ENCODE peak calls at places on chromosomes 16 and 17, in seven cellular contexts. C is left ventricle myocardium inferior, A is tibial artery, P is gastrocnemius medialis, G is cardiac muscle cell, W is right atrium auricular region, N is SK-N-SH. V is an unnamed sample. For H3K36me3, the result is how much of the 10 kb centered on the place peaks cover.

GRCh38 chr17:37305406-37305905 is 70.3 kb upstream of the C17orf78 start:
- DNase-seq in C (no peak), A (no peak), P (no peak), G (no peak), W (no peak), N (no peak), V (no peak)

GRCh38 chr17:73548620-73549311 is 95.5 kb downstream of the SDK2 start:
- DNase-seq in C (no peak), A (no peak), P (no peak), G (no peak), W (no peak), N (no peak), V (no peak)

GRCh38 chr16:51306116-51306515 is 155.0 kb upstream of the SALL1 start:
- DNase-seq in C (no peak), A (no peak), P (no peak), G (no peak), W (no peak), N (no peak), V (no peak)

GRCh38 chr16:86664518-86665318 is 86.4 kb downstream of the FOXL1 start:
- DNase-seq in C (no peak), A (peak), P (peak), G (peak), W (no peak), N (no peak), V (no peak)

GRCh38 chr16:11386054-11386680 is 40.9 kb downstream of the RMI2 start:
- DNase-seq in C (no peak), A (peak), P (no peak), G (no peak), W (no peak), N (no peak), V (no peak)

GRCh38 chr17:2050246-2050866 is 4.5 kb upstream of the HIC1 start:
- DNase-seq in C (peak), A (no peak), P (peak), G (peak), W (no peak), N (peak), V (peak)

GRCh38 chr17:63436523-63437110 is 9.5 kb downstream of the CYB561 start:
- DNase-seq in C (no peak), A (no peak), P (no peak), G (peak), W (no peak), N (peak), V (no peak)

GRCh38 chr16:67514382-67514828 is 14.2 kb upstream of the RIPOR1 start:
- DNase-seq in C (peak), A (peak), P (peak), G (peak), W (peak), N (peak), V (peak)

GRCh38 chr17:7705269-7706255 is 560 bp downstream of the EFNB3 start:
- DNase-seq in C (no peak), A (no peak), P (no peak), G (no peak), W (no peak), N (peak), V (no peak)

GRCh38 chr16:62665269-62665668 is 629.0 kb upstream of the CDH8 start:
- DNase-seq in C (no peak), A (no peak), P (no peak), G (no peak), W (no peak), N (no peak), V (no peak)

GRCh38 chr16:79571065-79571697 is 29.4 kb downstream of the MAF start:
- DNase-seq in C (peak), A (no peak), P (no peak), G (no peak), W (no peak), N (no peak), V (peak)

GRCh38 chr16:3642397-3643094 is 11.9 kb upstream of the DNASE1 start:
- DNase-seq in C (no peak), A (peak), P (no peak), G (peak), W (no peak), N (peak), V (no peak)

GRCh38 chr16:6863135-6863534 is 469.5 kb upstream of the RBFOX1 start:
- DNase-seq in C (no peak), A (no peak), P (no peak), G (no peak), W (no peak), N (no peak), V (no peak)

GRCh38 chr16:15708096-15708495 is 58.1 kb downstream of the NDE1 start:
- DNase-seq in C (no peak), A (no peak), P (no peak), G (peak), W (no peak), N (no peak), V (no peak)

GRCh38 chr17:1574697-1575471 is 12.3 kb upstream of the PITPNA start:
- DNase-seq in C (no peak), A (no peak), P (no peak), G (no peak), W (no peak), N (peak), V (no peak)

GRCh38 chr17:44236444-44236991 is 17.0 kb upstream of the UBTF start:
- DNase-seq in C (no peak), A (no peak), P (no peak), G (no peak), W (no peak), N (no peak), V (no peak)

GRCh38 chr16:66858740-66859396 is 14.7 kb downstream of the CA7 start:
- DNase-seq in C (peak), A (no peak), P (peak), G (peak), W (peak), N (peak), V (no peak)

GRCh38 chr16:10862432-10862831 is 14.6 kb upstream of the CIITA start:
- DNase-seq in C (no peak), A (peak), P (peak), G (peak), W (peak), N (no peak), V (no peak)

GRCh38 chr16:28181557-28181914 is 30.2 kb downstream of the XPO6 start:
- DNase-seq in C (no peak), A (no peak), P (peak), G (peak), W (no peak), N (no peak), V (peak)

GRCh38 chr16:12458591-12459400 is 344.9 kb downstream of the CPPED1 start:
- DNase-seq in C (peak), A (no peak), P (no peak), G (peak), W (no peak), N (no peak), V (no peak)

GRCh38 chr17:59837362-59838195 is 55.2 kb downstream of the TUBD1 start:
- DNase-seq in C (no peak), A (peak), P (peak), G (peak), W (peak), N (no peak), V (peak)

GRCh38 chr16:8929086-8929748 is 34.5 kb downstream of the USP7 start:
- DNase-seq in C (no peak), A (no peak), P (no peak), G (no peak), W (no peak), N (no peak), V (no peak)

GRCh38 chr17:77212833-77213777 is 72.3 kb downstream of the SEC14L1 start:
- DNase-seq in C (no peak), A (no peak), P (no peak), G (no peak), W (no peak), N (no peak), V (no peak)

GRCh38 chr17:77210946-77211541 is 70.3 kb downstream of the SEC14L1 start:
- DNase-seq in C (no peak), A (no peak), P (no peak), G (no peak), W (no peak), N (no peak), V (no peak)

GRCh38 chr17:77212081-77212832 is 71.5 kb downstream of the SEC14L1 start:
- DNase-seq in C (no peak), A (no peak), P (no peak), G (no peak), W (no peak), N (no peak), V (no peak)

GRCh38 chr17:77210331-77210730 is 69.6 kb downstream of the SEC14L1 start:
- DNase-seq in C (no peak), A (peak), P (peak), G (no peak), W (no peak), N (no peak), V (no peak)

GRCh38 chr17:77211681-77212080 is 70.9 kb downstream of the SEC14L1 start:
- DNase-seq in C (no peak), A (no peak), P (no peak), G (no peak), W (no peak), N (no peak), V (no peak)
- H3K36me3 ChIP-seq in C (half or more), A (half or more), P (half or more), G (under half), W (half or more), N (half or more), V (under half)

DNA sequence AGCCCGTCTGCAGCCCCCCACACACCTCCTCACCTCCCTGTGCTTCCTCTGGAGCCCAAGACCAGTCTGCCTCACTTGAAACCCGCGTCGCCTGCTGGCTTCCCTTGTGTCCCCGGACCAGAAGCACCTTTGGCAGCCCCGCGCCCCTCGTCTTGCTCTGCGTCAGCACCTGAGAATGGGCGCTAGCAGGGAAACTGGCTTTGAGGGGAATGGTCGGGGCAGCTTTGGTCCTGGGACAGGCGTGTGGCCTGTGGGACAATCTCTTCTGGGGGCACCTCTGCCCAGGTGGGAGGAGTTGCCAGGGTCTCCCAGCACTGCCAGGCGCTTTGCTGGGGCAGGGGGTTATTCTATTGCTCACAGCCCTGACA is 3.6 kb upstream of the MAFG start:
- DNase-seq in C (no peak), A (no peak), P (no peak), G (no peak), W (no peak), N (no peak), V (no peak)
- H3K36me3 ChIP-seq in C (under half), A (under half), P (under half), G (under half), W (under half), N (under half), V (under half)

GRCh38 chr17:48062273-48062672 is 14.1 kb downstream of the NFE2L1 start:
- DNase-seq in C (no peak), A (no peak), P (no peak), G (no peak), W (no peak), N (no peak), V (no peak)
- H3K36me3 ChIP-seq in C (half or more), A (half or more), P (half or more), G (half or more), W (half or more), N (half or more), V (under half)

GRCh38 chr16:53305743-53306142 is 128.5 kb upstream of the RBL2 start:
- DNase-seq in C (no peak), A (no peak), P (no peak), G (no peak), W (no peak), N (no peak), V (no peak)
- H3K36me3 ChIP-seq in C (half or more), A (half or more), P (half or more), G (half or more), W (half or more), N (half or more), V (under half)

DNA sequence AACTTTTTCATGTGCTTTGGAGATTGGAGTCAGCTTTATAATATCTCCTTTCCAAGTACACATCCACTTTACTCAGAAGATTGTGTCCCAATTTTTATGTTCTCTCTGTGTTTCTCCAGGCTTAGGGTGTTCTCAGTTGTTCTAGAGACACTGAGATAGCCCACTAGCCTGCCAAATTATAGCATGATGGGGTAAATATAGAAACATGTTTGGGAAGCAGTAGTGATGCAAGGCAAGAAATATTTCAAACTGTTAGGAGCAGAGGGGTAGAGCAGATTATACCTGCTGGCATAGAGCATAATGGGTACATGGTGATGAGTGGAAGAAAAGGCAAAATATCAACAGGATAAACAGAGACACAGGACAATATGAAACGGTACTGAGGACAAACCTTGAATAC is 12.4 kb downstream of the SLFN11 start:
- DNase-seq in C (no peak), A (no peak), P (no peak), G (no peak), W (no peak), N (no peak), V (no peak)
- H3K36me3 ChIP-seq in C (under half), A (under half), P (under half), G (under half), W (under half), N (under half), V (under half)

GRCh38 chr16:23573822-23574221 is 16.3 kb downstream of the UBFD1 start:
- DNase-seq in C (no peak), A (no peak), P (no peak), G (no peak), W (no peak), N (no peak), V (no peak)

GRCh38 chr16:23575834-23576233 is 18.3 kb downstream of the UBFD1 start:
- DNase-seq in C (no peak), A (no peak), P (no peak), G (no peak), W (no peak), N (no peak), V (no peak)

GRCh38 chr16:23570992-23571632 is 13.6 kb downstream of the UBFD1 start:
- DNase-seq in C (no peak), A (no peak), P (no peak), G (no peak), W (no peak), N (no peak), V (no peak)

GRCh38 chr16:23571895-23572294 is 14.4 kb downstream of the UBFD1 start:
- DNase-seq in C (no peak), A (no peak), P (no peak), G (no peak), W (no peak), N (no peak), V (no peak)

DNA sequence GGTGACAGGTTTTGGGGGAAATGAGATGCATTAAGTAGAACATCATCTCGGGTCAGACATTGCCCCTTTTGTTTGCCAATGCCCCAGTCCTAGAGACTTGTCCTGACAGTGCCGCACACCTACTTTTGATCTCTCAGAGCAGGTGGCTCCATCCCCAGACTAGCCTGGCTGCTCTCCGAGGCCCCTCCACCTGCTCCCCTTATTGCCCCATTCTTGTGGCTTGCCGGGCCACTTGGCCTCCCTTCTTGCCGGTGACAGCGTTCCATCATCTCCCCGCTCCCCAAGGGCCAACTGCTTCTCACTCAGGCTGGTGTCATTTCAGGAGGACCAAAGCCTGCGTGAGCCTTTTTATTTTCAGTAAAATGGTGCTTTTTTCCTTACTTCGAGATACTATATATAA is 14.9 kb downstream of the UBFD1 start:
- DNase-seq in C (no peak), A (no peak), P (peak), G (no peak), W (no peak), N (no peak), V (no peak)
- H3K36me3 ChIP-seq in C (half or more), A (half or more), P (half or more), G (under half), W (half or more), N (under half), V (under half)